ENCODE peak calls at places on chromosome 20, in nine cellular contexts. C is substantia nigra; R is OCI-LY7; S is hepatic stellate cell; D is hepatocyte; J is Right ventricle myocardium superior; N is iris pigment epithelial cell; K is A549; G is activated CD8-positive, alpha-beta memory T cell treated with anti-CD3 and anti-CD28 coated beads, Interleukin-2, amount 50 U/mL, for 48 hours. I is an unnamed sample.

GRCh38 chr20:60136640-60137411 is 178.6 kb downstream of the CDH26 start:
- DNase-seq in C (no peak), R (no peak), S (no peak), D (no peak), J (no peak), N (no peak), K (no peak), G (no peak), I (peak)

GRCh38 chr20:53749499-53749898 is 155.9 kb upstream of the ZNF217 start:
- DNase-seq in C (no peak), R (no peak), S (no peak), D (no peak), J (no peak), N (no peak), K (no peak), G (no peak), I (no peak)

GRCh38 chr20:23050847-23051627 is 1.6 kb upstream of the THBD start:
- DNase-seq in C (no peak), R (no peak), S (peak), D (peak), J (peak), N (peak), K (no peak), G (peak), I (no peak)

GRCh38 chr20:36862857-36863668 is 12.9 kb upstream of the TLDC2 start:
- DNase-seq in C (no peak), R (no peak), S (no peak), D (peak), J (no peak), N (no peak), K (no peak), G (no peak), I (no peak)

GRCh38 chr20:10761232-10761631 is 87.4 kb upstream of the JAG1 start:
- DNase-seq in C (no peak), R (no peak), S (peak), D (peak), J (no peak), N (peak), K (no peak), G (no peak), I (no peak)

GRCh38 chr20:7996898-7997297 is 22.7 kb downstream of the TMX4 start:
- DNase-seq in C (no peak), R (no peak), S (no peak), D (no peak), J (no peak), N (no peak), K (no peak), G (no peak), I (no peak)

GRCh38 chr20:61936701-61937131 is 129.0 kb downstream of the TAF4 start:
- DNase-seq in C (no peak), R (no peak), S (no peak), D (no peak), J (peak), N (no peak), K (no peak), G (no peak), I (no peak)

GRCh38 chr20:10074513-10074912 is 39.7 kb downstream of the ANKEF1 start:
- DNase-seq in C (no peak), R (no peak), S (peak), D (peak), J (peak), N (peak), K (peak), G (no peak), I (no peak)

GRCh38 chr20:59604770-59605665 is 678 bp downstream of the PHACTR3 start:
- DNase-seq in C (no peak), R (no peak), S (no peak), D (peak), J (no peak), N (no peak), K (no peak), G (no peak), I (no peak)

GRCh38 chr20:25584905-25585704 is at the start of gene NINL:
- DNase-seq in C (no peak), R (no peak), S (peak), D (peak), J (peak), N (peak), K (peak), G (peak), I (no peak)

GRCh38 chr20:25209400-25209799 is 13.9 kb downstream of the ENTPD6 start:
- DNase-seq in C (no peak), R (no peak), S (no peak), D (no peak), J (no peak), N (no peak), K (no peak), G (no peak), I (no peak)

GRCh38 chr20:62219992-62220665 is at the start of gene HRH3:
- DNase-seq in C (no peak), R (peak), S (peak), D (peak), J (peak), N (no peak), K (no peak), G (peak), I (no peak)

GRCh38 chr20:5608448-5609161 is 141.6 kb upstream of the SHLD1 start:
- DNase-seq in C (no peak), R (no peak), S (no peak), D (no peak), J (no peak), N (peak), K (no peak), G (no peak), I (peak)

GRCh38 chr20:6530916-6531315 is 236.6 kb upstream of the BMP2 start:
- DNase-seq in C (no peak), R (no peak), S (no peak), D (no peak), J (no peak), N (peak), K (no peak), G (no peak), I (no peak)

GRCh38 chr20:63498950-63499332 is at the start of gene EEF1A2:
- DNase-seq in C (no peak), R (peak), S (no peak), D (peak), J (peak), N (no peak), K (peak), G (no peak), I (no peak)

GRCh38 chr20:36855241-36855657 is 20.7 kb upstream of the TLDC2 start:
- DNase-seq in C (no peak), R (no peak), S (no peak), D (no peak), J (no peak), N (no peak), K (no peak), G (no peak), I (no peak)

GRCh38 chr20:20413801-20414200 is 45.9 kb downstream of the INSM1 start:
- DNase-seq in C (no peak), R (no peak), S (no peak), D (no peak), J (no peak), N (no peak), K (no peak), G (no peak), I (no peak)

GRCh38 chr20:14727485-14728170 is 390.2 kb upstream of the FLRT3 start:
- DNase-seq in C (no peak), R (no peak), S (no peak), D (no peak), J (no peak), N (no peak), K (no peak), G (no peak), I (no peak)

GRCh38 chr20:1484438-1485120 is 6.6 kb downstream of the SIRPB2 start:
- DNase-seq in C (no peak), R (no peak), S (no peak), D (no peak), J (no peak), N (no peak), K (no peak), G (no peak), I (no peak)

GRCh38 chr20:25032065-25032477 is 25.9 kb downstream of the ACSS1 start:
- DNase-seq in C (peak), R (no peak), S (no peak), D (no peak), J (no peak), N (no peak), K (no peak), G (no peak), I (no peak)

GRCh38 chr20:42739692-42740091 is 450.0 kb downstream of the PTPRT start:
- DNase-seq in C (no peak), R (no peak), S (no peak), D (no peak), J (no peak), N (no peak), K (no peak), G (no peak), I (no peak)

GRCh38 chr20:20404546-20405092 is 36.7 kb downstream of the INSM1 start:
- DNase-seq in C (no peak), R (no peak), S (no peak), D (no peak), J (no peak), N (no peak), K (no peak), G (no peak), I (no peak)

GRCh38 chr20:62774076-62774714 is 22.1 kb upstream of the MRGBP start:
- DNase-seq in C (no peak), R (no peak), S (no peak), D (no peak), J (no peak), N (no peak), K (no peak), G (no peak), I (no peak)